ENCODE peak calls at places on chromosomes 16 and 17, in five cellular contexts. S, O, W, P and Q are unnamed samples.

GRCh38 chr17:68657166-68657940 is 56.2 kb upstream of the FAM20A start:
- DNase-seq in O (no peak), P (no peak), S (no peak), W (no peak), Q (no peak)

GRCh38 chr17:52986056-52986662 is 827.6 kb upstream of the CA10 start:
- DNase-seq in W (no peak), P (no peak), O (no peak), S (no peak), Q (no peak)

GRCh38 chr17:31499771-31500554 is 108.5 kb downstream of the RAB11FIP4 start:
- DNase-seq in S (no peak), P (peak), O (peak), W (no peak), Q (peak)

GRCh38 chr16:85437161-85438052 is 175.7 kb upstream of the GSE1 start:
- DNase-seq in P (peak), W (peak), O (peak), S (peak), Q (peak)

GRCh38 chr17:27442702-27443101 is 13.5 kb upstream of the KSR1 start:
- DNase-seq in S (no peak), P (no peak), W (no peak), O (no peak), Q (no peak)

GRCh38 chr16:87350681-87351319 is 32.8 kb downstream of the FBXO31 start:
- DNase-seq in O (no peak), P (no peak), S (no peak), W (no peak), Q (peak)

GRCh38 chr16:57649846-57650245 is 18.3 kb upstream of the ADGRG3 start:
- DNase-seq in P (no peak), O (no peak), W (no peak), S (no peak), Q (no peak)

GRCh38 chr17:81328925-81329278 is 33.8 kb upstream of the SLC38A10 start:
- DNase-seq in W (peak), S (no peak), P (no peak), O (peak), Q (no peak)

GRCh38 chr17:43040655-43041054 is 15.6 kb downstream of the RND2 start:
- DNase-seq in P (no peak), W (no peak), O (no peak), S (no peak), Q (no peak)

GRCh38 chr17:62093188-62094155 is 28.4 kb upstream of the MED13 start:
- DNase-seq in W (peak), O (no peak), P (no peak), S (no peak), Q (no peak)

GRCh38 chr17:29176500-29177351 is 3.5 kb downstream of the MYO18A start:
- DNase-seq in S (peak), O (peak), P (no peak), W (peak), Q (peak)

GRCh38 chr16:80718480-80719220 is 85.7 kb downstream of the CDYL2 start:
- DNase-seq in S (no peak), P (peak), O (peak), W (no peak), Q (peak)

GRCh38 chr17:75412455-75413317 is 7.2 kb upstream of the GRB2 start:
- DNase-seq in O (peak), S (peak), W (peak), P (peak), Q (peak)

GRCh38 chr17:1997146-1997586 is 28.0 kb downstream of the RTN4RL1 start:
- DNase-seq in P (no peak), O (no peak), W (no peak), S (no peak), Q (no peak)

GRCh38 chr17:39239640-39240314 is 14.0 kb upstream of the STAC2 start:
- DNase-seq in W (peak), O (peak), P (peak), S (peak), Q (peak)

GRCh38 chr17:50206604-50207293 is 5.3 kb upstream of the COL1A1 start:
- DNase-seq in W (peak), O (no peak), S (peak), P (no peak), Q (no peak)

GRCh38 chr16:68995011-68995504 is 110.4 kb upstream of the HAS3 start:
- DNase-seq in P (no peak), S (no peak), O (peak), W (peak), Q (peak)

GRCh38 chr16:71526111-71526998 is at the start of gene CHST4:
- DNase-seq in S (no peak), W (peak), O (no peak), P (no peak), Q (no peak)

GRCh38 chr17:42814633-42815399 is 9.3 kb downstream of the BECN1 start:
- DNase-seq in S (no peak), P (no peak), W (no peak), O (peak), Q (no peak)

GRCh38 chr17:33832295-33832694 is 422.8 kb upstream of the CCL2 start:
- DNase-seq in S (no peak), W (no peak), P (no peak), O (no peak), Q (no peak)

GRCh38 chr17:61784510-61784909 is 78.8 kb downstream of the BRIP1 start:
- DNase-seq in O (no peak), W (no peak), P (no peak), S (no peak), Q (no peak)

GRCh38 chr17:42142371-42142896 is 12.4 kb downstream of the RAB5C start:
- DNase-seq in S (no peak), W (no peak), P (no peak), O (no peak), Q (no peak)

GRCh38 chr17:7374353-7374752 is 6.5 kb upstream of the TNK1 start:
- DNase-seq in W (no peak), P (no peak), O (no peak), S (no peak), Q (no peak)

GRCh38 chr17:64161380-64161779 is 31.4 kb upstream of the ERN1 start:
- DNase-seq in W (no peak), S (no peak), P (no peak), O (no peak), Q (no peak)

GRCh38 chr16:70689035-70689969 is 3.4 kb upstream of the MTSS2 start:
- DNase-seq in P (no peak), W (no peak), S (no peak), O (peak), Q (no peak)

GRCh38 chr16:86508947-86509758 is 1.2 kb upstream of the FOXF1 start:
- DNase-seq in S (no peak), P (no peak), W (peak), O (no peak), Q (no peak)

GRCh38 chr16:69187387-69187890 is 475 bp downstream of the SNTB2 start:
- DNase-seq in S (peak), O (peak), P (peak), W (peak), Q (peak)

GRCh38 chr16:85286066-85286712 is 173.9 kb upstream of the CIBAR2 start:
- DNase-seq in W (no peak), P (peak), O (no peak), S (no peak), Q (peak)

GRCh38 chr17:39927101-39927927 is at the start of the genes LRRC3C and ORMDL3:
- DNase-seq in W (peak), O (peak), S (peak), P (peak), Q (peak)

GRCh38 chr17:17088104-17088485 is 45.8 kb downstream of the MPRIP start:
- DNase-seq in O (no peak), P (no peak), S (peak), W (no peak), Q (peak)

GRCh38 chr16:23024044-23024443 is 125.2 kb downstream of the USP31 start:
- DNase-seq in P (no peak), O (no peak), W (no peak), S (no peak), Q (no peak)

GRCh38 chr17:39894681-39895376 is 23.6 kb downstream of the GSDMB start:
- DNase-seq in O (no peak), W (peak), P (no peak), S (no peak), Q (no peak)

GRCh38 chr16:23826528-23827244 is 9.1 kb upstream of the PRKCB start:
- DNase-seq in P (no peak), S (no peak), W (peak), O (peak), Q (no peak)

DNA sequence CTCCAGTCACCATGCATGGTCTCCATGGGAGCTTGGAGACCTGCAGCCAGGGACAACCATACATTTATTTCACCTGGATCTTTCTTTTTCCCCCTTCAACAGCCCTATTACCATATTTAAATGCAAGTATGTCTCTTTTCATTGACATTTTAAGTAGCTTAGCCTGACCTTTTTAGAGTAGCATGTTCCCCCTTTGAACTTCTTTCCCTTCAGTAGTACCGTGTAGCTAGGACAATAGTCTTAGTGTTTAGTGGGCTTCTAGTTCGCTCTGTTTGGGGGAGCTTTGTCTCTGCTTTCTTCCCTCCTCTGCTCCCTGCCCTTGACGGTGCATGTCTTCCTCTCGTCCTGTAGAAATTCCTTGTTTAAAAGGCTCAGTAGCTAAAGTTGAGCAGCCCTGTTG is 94.6 kb downstream of the CCDC182 start:
- DNase-seq in O (no peak), P (no peak), W (no peak), S (no peak), Q (no peak)
- H3K4me3 ChIP-seq in O (no peak), P (no peak), W (no peak), S (no peak), Q (no peak)

GRCh38 chr16:48452991-48453760 is 68.0 kb upstream of the SIAH1 start:
- DNase-seq in W (no peak), O (no peak), P (no peak), S (no peak), Q (no peak)
- TF ChIP-seq POLR2A in W (no peak), O (no peak), P (no peak), S (no peak), Q (no peak)

DNA sequence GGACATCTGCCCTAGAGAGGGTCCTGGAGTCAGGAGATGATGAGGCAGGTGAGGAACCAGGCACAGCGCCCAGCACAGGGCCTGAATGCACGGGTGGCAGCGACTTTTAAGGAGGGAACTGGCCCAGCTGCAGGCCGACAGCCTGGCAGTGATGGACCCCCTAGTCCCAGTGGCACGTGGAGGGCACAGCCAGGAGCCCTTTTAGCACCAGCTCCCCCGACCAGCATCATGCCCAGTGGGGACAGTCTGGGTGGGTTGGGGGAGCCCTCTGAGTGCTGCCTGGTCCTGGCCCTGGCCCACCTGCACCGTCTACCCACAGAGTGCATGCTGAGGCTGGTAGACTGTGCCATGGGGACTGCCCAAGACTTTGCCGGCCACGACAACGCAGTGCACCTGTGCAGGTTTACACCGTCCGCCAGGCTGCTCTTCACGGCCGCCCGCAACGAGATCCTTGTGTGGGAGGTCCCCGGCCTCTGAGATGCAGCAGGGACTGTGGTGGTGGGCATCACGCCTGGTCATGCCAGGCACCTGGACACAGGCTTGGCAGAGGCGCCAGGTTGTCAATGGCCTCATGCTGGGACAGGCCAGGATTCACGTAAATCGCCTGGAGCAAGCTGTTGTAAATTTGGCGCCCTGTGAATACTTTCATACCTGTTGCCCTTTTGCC is 686 bp upstream of the RHOT2 start:
- DNase-seq in O (no peak), S (no peak), W (no peak), P (no peak), Q (no peak)
- H3K4me3 ChIP-seq in O (peak), S (no peak), W (no peak), P (peak), Q (no peak)

GRCh38 chr16:64711026-64711425 is 410.8 kb downstream of the CDH11 start:
- DNase-seq in W (no peak), P (no peak), O (no peak), S (no peak), Q (no peak)

GRCh38 chr16:64702415-64702814 is 419.4 kb downstream of the CDH11 start:
- DNase-seq in W (no peak), P (no peak), S (no peak), O (no peak), Q (no peak)

GRCh38 chr16:64700628-64701027 is 421.2 kb downstream of the CDH11 start:
- DNase-seq in W (no peak), S (no peak), O (no peak), P (no peak), Q (no peak)

GRCh38 chr16:64705443-64705842 is 416.4 kb downstream of the CDH11 start:
- DNase-seq in P (no peak), S (no peak), W (no peak), O (no peak), Q (no peak)
- TF ChIP-seq POLR2A in P (no peak), S (no peak), W (no peak), O (no peak), Q (no peak)

DNA sequence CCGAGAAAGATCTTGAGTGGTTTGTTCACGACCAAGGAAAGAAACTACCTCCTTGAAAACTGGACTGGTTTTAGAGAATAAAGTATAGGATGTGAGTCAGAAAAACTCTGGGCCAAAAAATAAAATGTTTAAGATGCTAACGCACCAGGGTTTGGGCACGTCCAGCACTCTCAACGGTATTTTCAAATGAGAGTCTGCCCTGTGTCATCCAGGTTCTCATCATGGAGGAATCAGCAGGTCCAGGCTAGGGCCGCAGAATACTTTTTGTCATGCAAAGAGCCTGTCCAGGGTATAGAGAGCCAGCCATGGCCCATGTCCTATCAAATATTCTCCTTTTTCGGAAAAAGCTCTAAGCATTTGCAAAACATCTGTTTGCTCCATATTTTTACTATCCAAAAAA is 2.4 kb downstream of the NXN start:
- DNase-seq in O (no peak), P (no peak), S (no peak), W (no peak), Q (no peak)
- H3K4me3 ChIP-seq in O (no peak), P (no peak), S (no peak), W (no peak), Q (no peak)